ENCODE peak calls at places on chromosomes 2 and 18, in five cellular contexts. W is fibroblast of pulmonary artery, C is astrocyte, I is cardiac muscle cell, N is heart right ventricle. D is an unnamed sample.

GRCh38 chr2:94622113-94622618 is 249.1 kb upstream of the TEKT4 start:
- DNase-seq in I (no peak), N (no peak), C (no peak), W (no peak), D (no peak)

GRCh38 chr2:47161475-47161874 is 6.4 kb upstream of the STPG4 start:
- DNase-seq in W (no peak), C (no peak), I (no peak), N (no peak), D (no peak)

GRCh38 chr18:38750786-38751185 is 1185.2 kb upstream of the CELF4 start:
- DNase-seq in N (no peak), C (no peak), I (no peak), W (no peak), D (no peak)

GRCh38 chr2:105802587-105802986 is 57.9 kb downstream of the NCK2 start:
- DNase-seq in N (no peak), W (no peak), I (no peak), C (no peak), D (no peak)

GRCh38 chr2:111161971-111162370 is 41.3 kb downstream of the BCL2L11 start:
- DNase-seq in I (no peak), W (no peak), C (no peak), N (peak), D (peak)

GRCh38 chr2:212539145-212539880 is 711 bp upstream of the ERBB4 start:
- DNase-seq in N (peak), I (peak), W (peak), C (no peak), D (peak)

GRCh38 chr2:159497256-159497655 is 119.1 kb downstream of the BAZ2B start:
- DNase-seq in N (no peak), C (peak), W (peak), I (no peak), D (no peak)

GRCh38 chr2:36800381-36800780 is 103.9 kb downstream of the VIT start:
- DNase-seq in C (no peak), N (no peak), I (no peak), W (no peak), D (peak)

GRCh38 chr18:14945984-14946383 is 198.0 kb downstream of the ANKRD30B start:
- DNase-seq in I (no peak), W (no peak), N (no peak), C (no peak), D (no peak)

GRCh38 chr18:6222271-6222670 is 192.4 kb downstream of the L3MBTL4 start:
- DNase-seq in W (no peak), C (no peak), I (no peak), N (no peak), D (no peak)

GRCh38 chr2:233867993-233868532 is at the start of gene MSL3B:
- DNase-seq in C (peak), I (peak), W (peak), N (peak), D (no peak)

GRCh38 chr2:39913648-39914456 is 134.8 kb upstream of the THUMPD2 start:
- DNase-seq in W (peak), I (peak), N (no peak), C (peak), D (no peak)

GRCh38 chr18:24837065-24837464 is 376.6 kb downstream of the HRH4 start:
- DNase-seq in I (no peak), W (no peak), N (no peak), C (peak), D (no peak)

GRCh38 chr2:62195421-62196277 is at the start of gene B3GNT2:
- DNase-seq in N (peak), C (peak), I (peak), W (peak), D (peak)

GRCh38 chr18:59024829-59025228 is 114.9 kb upstream of the SEC11C start:
- DNase-seq in I (no peak), C (peak), N (no peak), W (peak), D (no peak)

GRCh38 chr2:234980476-234981187 is 28.8 kb downstream of the SH3BP4 start:
- DNase-seq in I (no peak), N (no peak), C (peak), W (peak), D (no peak)

GRCh38 chr2:9087151-9087681 is 83.7 kb upstream of the MBOAT2 start:
- DNase-seq in C (peak), N (no peak), I (no peak), W (no peak), D (no peak)

GRCh38 chr2:38763728-38764127 is 12.6 kb upstream of the SRSF7 start:
- DNase-seq in W (no peak), I (no peak), C (no peak), N (no peak), D (no peak)

GRCh38 chr2:221716434-221717303 is 144.6 kb upstream of the EPHA4 start:
- DNase-seq in I (no peak), N (no peak), W (peak), C (peak), D (no peak)

GRCh38 chr2:11187083-11187619 is 31.9 kb downstream of the SLC66A3 start:
- DNase-seq in W (peak), C (peak), N (no peak), I (no peak), D (no peak)

GRCh38 chr2:209970711-209971110 is 31.7 kb upstream of the RPE start:
- DNase-seq in I (no peak), N (no peak), C (no peak), W (no peak), D (no peak)

GRCh38 chr2:12665334-12665733 is 51.4 kb upstream of the TRIB2 start:
- DNase-seq in I (no peak), C (no peak), W (peak), N (no peak), D (no peak)

GRCh38 chr18:79868168-79868784 is 70.5 kb downstream of the KCNG2 start:
- DNase-seq in I (no peak), N (no peak), C (no peak), W (no peak), D (no peak)

GRCh38 chr2:16774980-16775963 is 109.6 kb upstream of the CYRIA start:
- DNase-seq in W (peak), I (peak), N (no peak), C (no peak), D (peak)

GRCh38 chr2:171227066-171227782 is 66.5 kb upstream of the TLK1 start:
- DNase-seq in N (no peak), C (peak), W (no peak), I (no peak), D (no peak)

GRCh38 chr2:62597323-62597722 is 91.3 kb upstream of the TMEM17 start:
- DNase-seq in W (peak), I (no peak), N (no peak), C (peak), D (no peak)

GRCh38 chr2:8538531-8538930 is 143.3 kb upstream of the ID2 start:
- DNase-seq in N (no peak), W (no peak), I (no peak), C (no peak), D (no peak)

GRCh38 chr18:2894131-2894840 is 47.5 kb downstream of the EMILIN2 start:
- DNase-seq in I (peak), N (peak), W (no peak), C (no peak), D (no peak)

GRCh38 chr2:149645391-149645790 is 57.8 kb upstream of the MMADHC start:
- DNase-seq in N (no peak), W (peak), I (peak), C (no peak), D (no peak)

GRCh38 chr2:170222842-170223241 is 44.9 kb downstream of the MYO3B start:
- DNase-seq in W (no peak), C (no peak), I (no peak), N (no peak), D (no peak)

GRCh38 chr2:32812316-32812715 is 134.4 kb upstream of the LTBP1 start:
- DNase-seq in N (no peak), W (peak), I (no peak), C (no peak), D (no peak)

DNA sequence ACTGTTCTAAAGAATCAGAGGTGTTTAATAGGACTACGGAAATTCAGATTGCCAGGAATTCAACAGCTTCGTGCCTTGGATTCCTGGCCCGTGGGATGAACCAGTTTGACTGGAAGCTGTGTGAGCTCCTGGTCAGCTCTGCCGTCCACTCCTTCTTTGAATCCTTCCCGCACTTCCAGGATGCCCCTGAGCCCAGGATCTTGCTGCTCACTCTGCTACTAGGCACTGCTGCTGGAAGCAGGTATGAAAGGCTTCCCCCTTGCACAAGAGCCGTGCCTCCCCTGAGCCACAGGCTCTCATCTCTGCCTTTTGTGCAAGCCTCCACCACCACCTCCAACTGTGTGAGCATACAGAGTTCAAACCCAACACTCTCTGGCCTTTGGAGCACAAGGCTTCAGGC is 34.9 kb downstream of the EN1 start:
- DNase-seq in I (no peak), C (no peak), N (no peak), W (no peak), D (no peak)
- TF ChIP-seq CTCF in I (no peak), C (no peak), N (no peak), W (no peak), D (no peak)

GRCh38 chr2:116057538-116057937 is 1615.1 kb downstream of the DPP10 start:
- DNase-seq in N (no peak), I (no peak), C (no peak), W (no peak), D (no peak)
- TF ChIP-seq CTCF in N (no peak), I (no peak), C (no peak), W (no peak), D (no peak)

GRCh38 chr2:96113367-96113677 is 3.0 kb downstream of the ADRA2B start:
- DNase-seq in W (no peak), C (no peak), I (no peak), N (no peak), D (peak)
- TF ChIP-seq CTCF in W (no peak), C (no peak), I (no peak), N (no peak), D (no peak)

DNA sequence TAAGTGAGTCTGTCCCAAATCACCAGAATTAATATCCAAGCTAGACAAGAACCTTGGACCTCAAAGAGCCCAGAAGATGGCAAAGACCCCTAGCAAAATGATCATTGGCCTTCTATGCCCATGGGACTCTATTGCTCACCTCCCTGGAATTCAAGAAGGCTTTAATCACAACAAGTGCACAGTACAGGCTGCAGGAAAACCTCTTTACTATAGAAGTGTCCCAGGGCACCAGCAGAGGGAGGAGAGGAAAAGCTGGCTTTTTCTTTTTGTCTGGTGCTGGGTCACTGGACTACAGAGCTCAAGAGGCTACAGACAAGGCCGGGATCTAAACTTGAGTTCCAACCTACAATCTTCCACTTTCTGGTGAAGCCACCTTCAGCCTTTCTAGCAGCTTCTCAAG is 88.3 kb upstream of the PPP1CB start:
- DNase-seq in N (no peak), C (no peak), I (no peak), W (peak), D (no peak)
- TF ChIP-seq CTCF in N (no peak), C (peak), I (peak), W (peak), D (no peak)

GRCh38 chr2:86768189-86768949 is 22.3 kb downstream of the CD8A start:
- DNase-seq in N (no peak), W (no peak), C (no peak), I (no peak), D (no peak)

GRCh38 chr2:86760371-86760770 is 30.3 kb downstream of the CD8A start:
- DNase-seq in C (no peak), W (no peak), I (no peak), N (no peak), D (no peak)

GRCh38 chr2:86765308-86765695 is 25.4 kb downstream of the CD8A start:
- DNase-seq in I (no peak), C (no peak), W (no peak), N (no peak), D (no peak)

GRCh38 chr2:86769838-86770237 is 20.9 kb downstream of the CD8A start:
- DNase-seq in N (no peak), W (no peak), C (no peak), I (no peak), D (no peak)

DNA sequence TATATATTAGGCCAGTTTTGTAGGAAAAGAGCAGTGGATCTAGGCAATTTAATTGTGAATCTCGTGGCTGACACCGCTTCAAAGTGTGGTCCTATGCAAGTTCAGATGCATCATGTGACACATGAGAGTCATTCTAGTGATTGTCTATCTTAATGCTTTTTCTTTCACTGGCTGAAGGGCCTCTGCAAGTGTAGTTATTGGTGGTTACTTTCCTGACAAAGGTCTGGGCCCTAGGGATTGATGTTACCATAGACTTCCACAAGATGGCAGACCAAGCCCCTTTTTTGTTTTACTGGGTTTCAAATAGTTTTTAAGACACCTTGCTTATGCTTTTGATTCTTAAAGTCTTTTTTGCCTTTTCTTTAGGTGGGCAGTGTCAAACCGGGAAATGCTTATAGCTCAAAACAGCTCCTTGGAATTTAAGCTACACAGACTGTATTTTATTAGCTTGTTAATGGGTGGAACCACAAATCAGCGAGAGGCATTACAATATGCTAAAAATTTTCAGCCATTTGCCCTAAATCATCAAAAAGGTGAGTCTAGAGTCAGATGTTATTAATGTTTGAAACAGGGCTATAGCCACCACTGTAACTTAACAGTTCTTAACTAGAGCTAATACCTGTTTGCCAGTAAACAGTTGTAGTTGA is 25.9 kb downstream of the CD8A start:
- DNase-seq in W (peak), C (peak), N (no peak), I (peak), D (no peak)
- TF ChIP-seq CTCF in W (peak), C (peak), N (peak), I (peak), D (peak)

GRCh38 chr2:83823238-83823637 is 635.8 kb downstream of the SUCLG1 start:
- DNase-seq in N (no peak), I (no peak), C (no peak), W (no peak), D (no peak)

DNA sequence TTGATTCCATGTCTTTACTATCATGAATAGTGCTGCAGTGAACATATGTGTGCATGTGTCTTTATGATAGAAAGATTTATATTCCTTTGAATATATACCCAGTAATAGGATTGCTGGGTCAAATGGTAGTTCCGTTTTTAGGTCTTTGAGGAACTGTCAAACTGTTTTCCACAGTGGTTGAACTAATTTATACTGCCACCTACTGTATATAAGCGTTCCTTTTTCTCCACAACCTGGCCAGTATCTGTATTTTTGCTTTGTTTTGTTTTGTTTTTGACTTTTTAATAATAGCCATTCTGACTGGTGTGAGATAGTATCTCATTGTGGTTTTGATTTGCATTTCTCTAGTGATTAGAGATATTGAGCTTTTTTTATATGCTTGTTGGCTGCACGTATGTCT is 641.6 kb downstream of the SUCLG1 start:
- DNase-seq in N (no peak), C (no peak), W (peak), I (no peak), D (no peak)
- TF ChIP-seq CTCF in N (no peak), C (no peak), W (peak), I (no peak), D (peak)

GRCh38 chr2:207892676-207893402 is 123.1 kb upstream of the FZD5 start:
- DNase-seq in W (no peak), C (peak), N (no peak), I (no peak), D (no peak)

GRCh38 chr2:207898354-207898695 is 127.0 kb downstream of the PLEKHM3 start:
- DNase-seq in W (no peak), C (no peak), I (no peak), N (no peak), D (no peak)

GRCh38 chr2:207897541-207898353 is 127.6 kb downstream of the PLEKHM3 start:
- DNase-seq in C (no peak), I (no peak), N (no peak), W (no peak), D (no peak)

GRCh38 chr2:207895236-207895860 is 125.6 kb upstream of the FZD5 start:
- DNase-seq in I (no peak), C (no peak), N (no peak), W (no peak), D (no peak)

GRCh38 chr2:207896525-207897295 is 127.0 kb upstream of the FZD5 start:
- DNase-seq in W (no peak), I (no peak), N (no peak), C (no peak), D (no peak)
- TF ChIP-seq CTCF in W (peak), I (no peak), N (no peak), C (peak), D (no peak)

D was measured in dorsolateral prefrontal cortex.